ENCODE peak calls at places on chromosome 15, in six cellular contexts. H, D, T, K, M and O are unnamed samples.
A peak's percentile ranks its signal among the peaks of the same experiment; 100 is the strongest.

GRCh38 chr15:77986891-77987764 is 90.4 kb downstream of the TBC1D2B start:
- DNase-seq in D (no peak), H (no peak), K (no peak), M (no peak), T (no peak), O (no peak)

GRCh38 chr15:52331490-52332240 is 36.1 kb upstream of the MYO5C start:
- DNase-seq in K (no peak), M (no peak), T (peak; percentile 67), D (no peak), H (peak; percentile 39), O (peak; percentile 26)

GRCh38 chr15:34490421-34491193 is 53.0 kb upstream of the GOLGA8A start:
- DNase-seq in M (peak; percentile 15), H (no peak), T (no peak), K (no peak), D (no peak), O (no peak)

GRCh38 chr15:76190767-76191538 is 120.3 kb downstream of the ETFA start:
- DNase-seq in D (peak; percentile 86), K (peak; percentile 82), M (peak; percentile 70), T (peak; percentile 86), H (peak; percentile 54), O (no peak)

GRCh38 chr15:80242802-80243201 is 9.2 kb downstream of the CTXND1 start:
- DNase-seq in K (no peak), T (peak; percentile 52), M (no peak), H (no peak), D (no peak), O (no peak)

GRCh38 chr15:64096486-64097431 is 977 bp downstream of the SNX1 start:
- DNase-seq in K (no peak), M (no peak), H (no peak), D (no peak), T (peak; percentile 33), O (no peak)

GRCh38 chr15:62107561-62108110 is 40.9 kb downstream of the C2CD4A start:
- DNase-seq in H (no peak), D (no peak), T (no peak), M (no peak), K (no peak), O (no peak)

GRCh38 chr15:74778599-74778970 is 3.3 kb upstream of the CSK start:
- DNase-seq in K (no peak), D (no peak), M (no peak), T (no peak), H (no peak), O (no peak)

GRCh38 chr15:87369269-87369668 is 887.3 kb downstream of the NTRK3 start:
- DNase-seq in T (no peak), K (no peak), H (no peak), M (no peak), D (no peak), O (peak; percentile 89)

GRCh38 chr15:37720267-37720666 is 214.2 kb upstream of the TMCO5A start:
- DNase-seq in D (no peak), H (no peak), K (no peak), T (no peak), M (no peak), O (no peak)

GRCh38 chr15:39248204-39248603 is 332.7 kb upstream of the THBS1 start:
- DNase-seq in T (no peak), M (no peak), K (no peak), D (peak; percentile 78), H (no peak), O (no peak)

GRCh38 chr15:36737430-36737891 is 158.0 kb downstream of the CDIN1 start:
- DNase-seq in D (no peak), T (no peak), K (no peak), M (no peak), H (no peak), O (peak; percentile 10)

GRCh38 chr15:88497109-88497761 is 29.7 kb downstream of the MRPS11 start:
- DNase-seq in M (no peak), T (no peak), K (no peak), H (no peak), D (no peak), O (no peak)

GRCh38 chr15:55475842-55476241 is 32.2 kb downstream of the DNAAF4 start:
- DNase-seq in M (no peak), K (no peak), H (no peak), T (no peak), D (no peak), O (no peak)

GRCh38 chr15:73053398-73053723 is 1.1 kb downstream of the NEO1 start:
- DNase-seq in T (no peak), D (no peak), H (no peak), M (no peak), K (no peak), O (no peak)

GRCh38 chr15:47466357-47466756 is 250.9 kb upstream of the SEMA6D start:
- DNase-seq in M (no peak), K (no peak), D (no peak), H (no peak), T (no peak), O (no peak)

GRCh38 chr15:66800584-66801235 is 98.7 kb downstream of the SMAD6 start:
- DNase-seq in T (no peak), M (no peak), K (no peak), D (no peak), H (no peak), O (no peak)